ENCODE peak calls at places on chromosomes 3 and 15, in eight cellular contexts. One of them, this sample, is unnamed.

GRCh38 chr3:51389423-51390183 is 1.5 kb upstream of the RBM15B start:
- DNase-seq in aorta: peak
- DNase-seq in EH: peak
- DNase-seq in CD4-positive, CD25-positive, alpha-beta regulatory T cell: peak
- DNase-seq in activated T-cell treated with anti-CD3 and anti-CD28 coated beads, Interleukin-2, amount 50 U/mL, for 72 hours: peak
- DNase-seq in memory B cell: peak
- DNase-seq in germinal center: peak
- DNase-seq in GM13976: peak
- DNase-seq in this sample: peak

GRCh38 chr15:29835301-29835700 is 13.0 kb upstream of the TJP1 start:
- DNase-seq in aorta: no peak
- DNase-seq in EH: no peak
- DNase-seq in CD4-positive, CD25-positive, alpha-beta regulatory T cell: no peak
- DNase-seq in activated T-cell treated with anti-CD3 and anti-CD28 coated beads, Interleukin-2, amount 50 U/mL, for 72 hours: no peak
- DNase-seq in memory B cell: no peak
- DNase-seq in germinal center: no peak
- DNase-seq in GM13976: no peak
- DNase-seq in this sample: no peak

GRCh38 chr15:29140475-29141172 is 129.0 kb downstream of the NSMCE3 start:
- DNase-seq in aorta: no peak
- DNase-seq in EH: no peak
- DNase-seq in CD4-positive, CD25-positive, alpha-beta regulatory T cell: no peak
- DNase-seq in activated T-cell treated with anti-CD3 and anti-CD28 coated beads, Interleukin-2, amount 50 U/mL, for 72 hours: no peak
- DNase-seq in memory B cell: no peak
- DNase-seq in germinal center: no peak
- DNase-seq in GM13976: no peak
- DNase-seq in this sample: peak

GRCh38 chr15:62931650-62932049 is 110.9 kb upstream of the TPM1 start:
- DNase-seq in aorta: no peak
- DNase-seq in EH: no peak
- DNase-seq in CD4-positive, CD25-positive, alpha-beta regulatory T cell: no peak
- DNase-seq in activated T-cell treated with anti-CD3 and anti-CD28 coated beads, Interleukin-2, amount 50 U/mL, for 72 hours: no peak
- DNase-seq in memory B cell: no peak
- DNase-seq in germinal center: no peak
- DNase-seq in GM13976: no peak
- DNase-seq in this sample: no peak

GRCh38 chr3:107235923-107236315 is 141.3 kb upstream of the CCDC54 start:
- DNase-seq in aorta: no peak
- DNase-seq in EH: peak
- DNase-seq in CD4-positive, CD25-positive, alpha-beta regulatory T cell: peak
- DNase-seq in activated T-cell treated with anti-CD3 and anti-CD28 coated beads, Interleukin-2, amount 50 U/mL, for 72 hours: peak
- DNase-seq in memory B cell: peak
- DNase-seq in germinal center: peak
- DNase-seq in GM13976: peak
- DNase-seq in this sample: no peak

GRCh38 chr3:173397161-173398110 is at the start of gene NLGN1:
- DNase-seq in aorta: peak
- DNase-seq in EH: peak
- DNase-seq in CD4-positive, CD25-positive, alpha-beta regulatory T cell: peak
- DNase-seq in activated T-cell treated with anti-CD3 and anti-CD28 coated beads, Interleukin-2, amount 50 U/mL, for 72 hours: peak
- DNase-seq in memory B cell: no peak
- DNase-seq in germinal center: no peak
- DNase-seq in GM13976: peak
- DNase-seq in this sample: peak

GRCh38 chr15:29822685-29823459 is 604 bp upstream of the TJP1 start:
- DNase-seq in aorta: peak
- DNase-seq in EH: peak
- DNase-seq in CD4-positive, CD25-positive, alpha-beta regulatory T cell: no peak
- DNase-seq in activated T-cell treated with anti-CD3 and anti-CD28 coated beads, Interleukin-2, amount 50 U/mL, for 72 hours: peak
- DNase-seq in memory B cell: no peak
- DNase-seq in germinal center: no peak
- DNase-seq in GM13976: no peak
- DNase-seq in this sample: peak

GRCh38 chr3:35737080-35737479 is 97.8 kb downstream of the ARPP21 start:
- DNase-seq in aorta: no peak
- DNase-seq in EH: no peak
- DNase-seq in CD4-positive, CD25-positive, alpha-beta regulatory T cell: no peak
- DNase-seq in activated T-cell treated with anti-CD3 and anti-CD28 coated beads, Interleukin-2, amount 50 U/mL, for 72 hours: no peak
- DNase-seq in memory B cell: no peak
- DNase-seq in germinal center: no peak
- DNase-seq in GM13976: no peak
- DNase-seq in this sample: no peak

GRCh38 chr3:134710313-134710680 is 59.5 kb upstream of the KY start:
- DNase-seq in aorta: no peak
- DNase-seq in EH: no peak
- DNase-seq in CD4-positive, CD25-positive, alpha-beta regulatory T cell: no peak
- DNase-seq in activated T-cell treated with anti-CD3 and anti-CD28 coated beads, Interleukin-2, amount 50 U/mL, for 72 hours: no peak
- DNase-seq in memory B cell: no peak
- DNase-seq in germinal center: no peak
- DNase-seq in GM13976: no peak
- DNase-seq in this sample: no peak

GRCh38 chr3:43194490-43195115 is 88.7 kb upstream of the POMGNT2 start:
- DNase-seq in aorta: no peak
- DNase-seq in EH: peak
- DNase-seq in CD4-positive, CD25-positive, alpha-beta regulatory T cell: peak
- DNase-seq in activated T-cell treated with anti-CD3 and anti-CD28 coated beads, Interleukin-2, amount 50 U/mL, for 72 hours: peak
- DNase-seq in memory B cell: no peak
- DNase-seq in germinal center: no peak
- DNase-seq in GM13976: no peak
- DNase-seq in this sample: no peak

GRCh38 chr3:101925564-101925963 is 76.2 kb downstream of the NFKBIZ start:
- DNase-seq in aorta: no peak
- DNase-seq in EH: no peak
- DNase-seq in CD4-positive, CD25-positive, alpha-beta regulatory T cell: no peak
- DNase-seq in activated T-cell treated with anti-CD3 and anti-CD28 coated beads, Interleukin-2, amount 50 U/mL, for 72 hours: no peak
- DNase-seq in memory B cell: no peak
- DNase-seq in germinal center: no peak
- DNase-seq in GM13976: no peak
- DNase-seq in this sample: no peak

GRCh38 chr3:89419647-89420141 is 312.3 kb downstream of the EPHA3 start:
- DNase-seq in aorta: no peak
- DNase-seq in EH: no peak
- DNase-seq in CD4-positive, CD25-positive, alpha-beta regulatory T cell: no peak
- DNase-seq in activated T-cell treated with anti-CD3 and anti-CD28 coated beads, Interleukin-2, amount 50 U/mL, for 72 hours: no peak
- DNase-seq in memory B cell: no peak
- DNase-seq in germinal center: no peak
- DNase-seq in GM13976: no peak
- DNase-seq in this sample: no peak

GRCh38 chr3:37291275-37291700 is 116.9 kb upstream of the LRRFIP2 start:
- DNase-seq in aorta: no peak
- DNase-seq in EH: peak
- DNase-seq in CD4-positive, CD25-positive, alpha-beta regulatory T cell: no peak
- DNase-seq in activated T-cell treated with anti-CD3 and anti-CD28 coated beads, Interleukin-2, amount 50 U/mL, for 72 hours: no peak
- DNase-seq in memory B cell: no peak
- DNase-seq in germinal center: no peak
- DNase-seq in GM13976: no peak
- DNase-seq in this sample: no peak

GRCh38 chr15:98755138-98755537 is 106.8 kb downstream of the IGF1R start:
- DNase-seq in aorta: no peak
- DNase-seq in EH: peak
- DNase-seq in CD4-positive, CD25-positive, alpha-beta regulatory T cell: no peak
- DNase-seq in activated T-cell treated with anti-CD3 and anti-CD28 coated beads, Interleukin-2, amount 50 U/mL, for 72 hours: no peak
- DNase-seq in memory B cell: no peak
- DNase-seq in germinal center: no peak
- DNase-seq in GM13976: no peak
- DNase-seq in this sample: no peak

GRCh38 chr15:80674245-80674614 is 20.9 kb upstream of the ABHD17C start:
- DNase-seq in aorta: no peak
- DNase-seq in EH: no peak
- DNase-seq in CD4-positive, CD25-positive, alpha-beta regulatory T cell: no peak
- DNase-seq in activated T-cell treated with anti-CD3 and anti-CD28 coated beads, Interleukin-2, amount 50 U/mL, for 72 hours: no peak
- DNase-seq in memory B cell: no peak
- DNase-seq in germinal center: no peak
- DNase-seq in GM13976: peak
- DNase-seq in this sample: no peak

GRCh38 chr3:151228291-151229125 is 25.5 kb upstream of the GPR171 start:
- DNase-seq in aorta: no peak
- DNase-seq in EH: peak
- DNase-seq in CD4-positive, CD25-positive, alpha-beta regulatory T cell: peak
- DNase-seq in activated T-cell treated with anti-CD3 and anti-CD28 coated beads, Interleukin-2, amount 50 U/mL, for 72 hours: no peak
- DNase-seq in memory B cell: no peak
- DNase-seq in germinal center: no peak
- DNase-seq in GM13976: no peak
- DNase-seq in this sample: no peak

GRCh38 chr3:50170689-50171088 is 15.6 kb downstream of the SEMA3F start:
- DNase-seq in aorta: peak
- DNase-seq in EH: peak
- DNase-seq in CD4-positive, CD25-positive, alpha-beta regulatory T cell: no peak
- DNase-seq in activated T-cell treated with anti-CD3 and anti-CD28 coated beads, Interleukin-2, amount 50 U/mL, for 72 hours: no peak
- DNase-seq in memory B cell: no peak
- DNase-seq in germinal center: no peak
- DNase-seq in GM13976: no peak
- DNase-seq in this sample: peak

GRCh38 chr3:185270262-185270955 is 16.6 kb upstream of the EHHADH start:
- DNase-seq in aorta: no peak
- DNase-seq in EH: peak
- DNase-seq in CD4-positive, CD25-positive, alpha-beta regulatory T cell: peak
- DNase-seq in activated T-cell treated with anti-CD3 and anti-CD28 coated beads, Interleukin-2, amount 50 U/mL, for 72 hours: no peak
- DNase-seq in memory B cell: no peak
- DNase-seq in germinal center: peak
- DNase-seq in GM13976: peak
- DNase-seq in this sample: no peak

GRCh38 chr15:68555348-68556037 is 23.3 kb upstream of the CORO2B start:
- DNase-seq in aorta: no peak
- DNase-seq in EH: no peak
- DNase-seq in CD4-positive, CD25-positive, alpha-beta regulatory T cell: no peak
- DNase-seq in activated T-cell treated with anti-CD3 and anti-CD28 coated beads, Interleukin-2, amount 50 U/mL, for 72 hours: no peak
- DNase-seq in memory B cell: no peak
- DNase-seq in germinal center: no peak
- DNase-seq in GM13976: no peak
- DNase-seq in this sample: no peak

GRCh38 chr15:41862515-41863116 is 24.0 kb downstream of the PLA2G4B start:
- DNase-seq in aorta: no peak
- DNase-seq in EH: no peak
- DNase-seq in CD4-positive, CD25-positive, alpha-beta regulatory T cell: no peak
- DNase-seq in activated T-cell treated with anti-CD3 and anti-CD28 coated beads, Interleukin-2, amount 50 U/mL, for 72 hours: no peak
- DNase-seq in memory B cell: no peak
- DNase-seq in germinal center: no peak
- DNase-seq in GM13976: no peak
- DNase-seq in this sample: no peak

GRCh38 chr3:96646596-96646995 is 167.8 kb upstream of the EPHA6 start:
- DNase-seq in aorta: no peak
- DNase-seq in EH: no peak
- DNase-seq in CD4-positive, CD25-positive, alpha-beta regulatory T cell: no peak
- DNase-seq in activated T-cell treated with anti-CD3 and anti-CD28 coated beads, Interleukin-2, amount 50 U/mL, for 72 hours: no peak
- DNase-seq in memory B cell: no peak
- DNase-seq in germinal center: no peak
- DNase-seq in GM13976: no peak
- DNase-seq in this sample: no peak

GRCh38 chr3:46406440-46406785 is 453 bp downstream of the CCR5AS start:
- DNase-seq in aorta: no peak
- DNase-seq in EH: no peak
- DNase-seq in CD4-positive, CD25-positive, alpha-beta regulatory T cell: no peak
- DNase-seq in activated T-cell treated with anti-CD3 and anti-CD28 coated beads, Interleukin-2, amount 50 U/mL, for 72 hours: no peak
- DNase-seq in memory B cell: no peak
- DNase-seq in germinal center: no peak
- DNase-seq in GM13976: no peak
- DNase-seq in this sample: no peak

GRCh38 chr3:50428007-50428633 is 68.8 kb upstream of the TMEM115 start:
- DNase-seq in aorta: no peak
- DNase-seq in EH: peak
- DNase-seq in CD4-positive, CD25-positive, alpha-beta regulatory T cell: no peak
- DNase-seq in activated T-cell treated with anti-CD3 and anti-CD28 coated beads, Interleukin-2, amount 50 U/mL, for 72 hours: no peak
- DNase-seq in memory B cell: no peak
- DNase-seq in germinal center: no peak
- DNase-seq in GM13976: no peak
- DNase-seq in this sample: no peak